ENCODE peak calls at places on chromosome 1, in seven cellular contexts. O, X, G, Z, E, V and K are unnamed samples.

GRCh38 chr1:241679404-241679803 is 27.3 kb downstream of the WDR64 start:
- DNase-seq in O (no peak), X (no peak), G (no peak), Z (no peak), E (no peak), V (no peak), K (no peak)

GRCh38 chr1:185477638-185478216 is 160.7 kb upstream of the IVNS1ABP start:
- DNase-seq in O (no peak), X (no peak), G (no peak), Z (peak), E (no peak), V (no peak), K (no peak)

GRCh38 chr1:22556391-22557104 is 6.7 kb upstream of the EPHA8 start:
- DNase-seq in O (peak), X (no peak), G (no peak), Z (no peak), E (no peak), V (no peak), K (no peak)

GRCh38 chr1:180274221-180274620 is 44.2 kb downstream of the LHX4 start:
- DNase-seq in O (no peak), X (no peak), G (no peak), Z (no peak), E (no peak), V (no peak), K (no peak)

GRCh38 chr1:228988655-228989054 is 253.4 kb downstream of the RHOU start:
- DNase-seq in O (peak), X (peak), G (no peak), Z (no peak), E (no peak), V (no peak), K (no peak)

GRCh38 chr1:54054438-54054749 is 986 bp downstream of the TCEANC2 start:
- DNase-seq in O (no peak), X (no peak), G (no peak), Z (no peak), E (no peak), V (peak), K (no peak)

GRCh38 chr1:82455342-82455741 is 654.6 kb downstream of the ADGRL2 start:
- DNase-seq in O (no peak), X (no peak), G (no peak), Z (no peak), E (no peak), V (no peak), K (no peak)

GRCh38 chr1:6603851-6604558 is 1.3 kb upstream of the KLHL21 start:
- DNase-seq in O (peak), X (no peak), G (no peak), Z (peak), E (no peak), V (no peak), K (no peak)

GRCh38 chr1:50603274-50604271 is 180.3 kb upstream of the DMRTA2 start:
- DNase-seq in O (no peak), X (peak), G (no peak), Z (peak), E (no peak), V (peak), K (no peak)